ENCODE peak calls at places on chromosomes 6 and 20, in four cellular contexts. X is K562, V is H1, P is GM12878. A is an unnamed sample.
A peak's percentile ranks its signal among the peaks of the same experiment; 100 is the strongest.

GRCh38 chr6:20333870-20334269 is 67.8 kb upstream of the E2F3 start:
- DNase-seq in X (no peak), V (no peak), P (no peak), A (no peak)

GRCh38 chr20:52083627-52084232 is 107.8 kb downstream of the ZFP64 start:
- DNase-seq in X (peak; percentile 22), V (peak; percentile 25), P (no peak), A (peak; percentile 54)

GRCh38 chr6:116073765-116074450 is 13.2 kb upstream of the FRK start:
- DNase-seq in X (no peak), V (no peak), P (no peak), A (no peak)

GRCh38 chr6:53679446-53679933 is 13.9 kb upstream of the KLHL31 start:
- DNase-seq in X (peak; percentile 27), V (no peak), P (no peak), A (peak; percentile 60)

GRCh38 chr6:18368277-18369105 is 18.7 kb upstream of the RNF144B start:
- DNase-seq in X (no peak), V (no peak), P (no peak), A (no peak)

GRCh38 chr6:10882654-10883053 is 813 bp upstream of the GCM2 start:
- DNase-seq in X (no peak), V (no peak), P (no peak), A (no peak)

GRCh38 chr20:32114305-32114960 is 4.9 kb downstream of the TM9SF4 start:
- DNase-seq in X (no peak), V (no peak), P (no peak), A (no peak)

GRCh38 chr20:3040086-3040485 is 3.3 kb upstream of the GNRH2 start:
- DNase-seq in X (no peak), V (no peak), P (no peak), A (no peak)

GRCh38 chr20:48750941-48751620 is 76.7 kb downstream of the PREX1 start:
- DNase-seq in X (no peak), V (peak; percentile 78), P (no peak), A (no peak)

GRCh38 chr20:47389867-47390347 is 33.4 kb upstream of the ZMYND8 start:
- DNase-seq in X (no peak), V (no peak), P (no peak), A (no peak)

GRCh38 chr6:107246249-107246971 is 131.1 kb upstream of the BEND3 start:
- DNase-seq in X (no peak), V (no peak), P (no peak), A (no peak)

GRCh38 chr20:34824026-34824860 is 1.2 kb downstream of the NCOA6 start:
- DNase-seq in X (peak; percentile 72), V (peak; percentile 15), P (peak; percentile 58), A (peak; percentile 82)
- TF ChIP-seq EGR1 in X (no peak), V (no peak), P (no peak), A (no peak)

DNA sequence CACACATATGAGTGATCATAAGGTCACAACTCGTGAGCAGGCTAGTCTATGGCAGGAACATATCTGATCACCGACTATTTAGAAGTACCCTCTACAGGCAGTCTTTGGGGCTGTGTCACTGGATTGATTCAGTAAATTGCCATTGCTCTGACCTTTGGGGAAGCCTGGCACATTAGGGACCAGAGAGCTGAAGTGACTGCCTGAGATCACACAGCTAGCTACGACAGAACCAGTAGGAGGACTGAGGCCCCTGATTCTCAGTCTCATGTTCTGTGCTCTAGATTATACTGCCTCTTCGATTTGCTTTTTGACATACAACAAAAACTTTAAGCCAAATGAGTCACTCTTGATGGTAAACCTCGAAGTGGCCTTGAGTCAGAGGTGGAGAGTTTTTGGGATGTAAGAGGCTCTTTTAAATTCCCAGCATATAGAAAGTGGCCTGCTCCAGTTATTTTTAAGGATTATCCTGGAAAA is 247.5 kb upstream of the SUPT3H start:
- DNase-seq in X (no peak), V (no peak), P (no peak), A (no peak)
- TF ChIP-seq EGR1 in X (no peak), V (no peak), P (no peak), A (no peak)

GRCh38 chr6:128487055-128487454 is 33.3 kb downstream of the PTPRK start:
- DNase-seq in X (no peak), V (no peak), P (no peak), A (no peak)
- TF ChIP-seq EGR1 in X (no peak), V (no peak), P (no peak), A (no peak)

GRCh38 chr20:1633535-1633934 is 13.7 kb upstream of the SIRPB1 start:
- DNase-seq in X (peak; percentile 6), V (no peak), P (no peak), A (peak; percentile 13)

GRCh38 chr20:1637755-1638154 is 17.9 kb upstream of the SIRPB1 start:
- DNase-seq in X (no peak), V (no peak), P (no peak), A (no peak)

GRCh38 chr20:1635291-1635979 is 15.6 kb upstream of the SIRPB1 start:
- DNase-seq in X (no peak), V (no peak), P (no peak), A (no peak)

GRCh38 chr20:1636621-1637020 is 16.8 kb upstream of the SIRPB1 start:
- DNase-seq in X (no peak), V (no peak), P (no peak), A (no peak)

GRCh38 chr20:1637226-1637625 is 17.4 kb upstream of the SIRPB1 start:
- DNase-seq in X (no peak), V (no peak), P (no peak), A (no peak)
- TF ChIP-seq EGR1 in X (no peak), V (no peak), P (no peak), A (no peak)

DNA sequence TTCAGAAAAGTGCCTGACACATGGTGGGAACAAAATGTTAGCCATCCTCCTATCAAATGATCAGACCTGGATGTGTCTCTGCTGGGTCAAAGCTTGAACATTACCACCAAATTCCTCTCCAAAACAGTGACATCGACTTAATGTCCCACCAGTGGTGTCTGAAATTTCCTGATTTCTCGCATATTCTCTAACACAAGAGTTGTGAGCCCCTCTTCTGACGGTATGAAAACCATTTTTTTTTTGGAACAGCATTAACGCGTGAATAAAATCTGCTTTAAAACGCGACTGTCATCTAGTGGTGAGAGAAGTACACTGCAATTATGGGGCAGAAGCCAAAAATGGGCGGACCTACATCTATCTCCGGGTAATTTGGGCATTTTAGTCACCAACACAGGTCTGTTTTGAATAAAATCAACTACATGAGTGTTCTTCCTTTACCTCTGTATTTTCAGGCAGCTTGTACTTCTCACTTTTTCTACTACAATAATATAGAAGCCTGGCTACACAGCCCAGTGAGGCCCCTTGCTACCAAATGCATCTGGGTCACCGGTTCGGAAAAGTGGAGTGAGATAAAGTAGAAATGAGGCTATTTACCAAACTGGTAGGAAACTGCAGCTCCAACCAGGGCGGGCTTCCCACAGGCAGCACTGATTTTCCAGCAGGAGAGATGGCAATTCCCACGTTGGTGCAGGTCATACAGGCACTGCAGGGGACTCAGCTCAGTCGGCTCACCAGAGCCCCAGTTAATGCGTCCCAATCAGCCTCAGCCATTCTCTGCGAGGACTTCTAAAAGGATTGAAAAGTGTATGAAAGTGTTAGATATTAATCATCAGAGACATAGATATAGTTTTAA is 27.4 kb downstream of the MGME1 start:
- DNase-seq in X (peak; percentile 52), V (no peak), P (no peak), A (peak; percentile 26)
- TF ChIP-seq EGR1 in X (no peak), V (no peak), P (no peak), A (no peak)

DNA sequence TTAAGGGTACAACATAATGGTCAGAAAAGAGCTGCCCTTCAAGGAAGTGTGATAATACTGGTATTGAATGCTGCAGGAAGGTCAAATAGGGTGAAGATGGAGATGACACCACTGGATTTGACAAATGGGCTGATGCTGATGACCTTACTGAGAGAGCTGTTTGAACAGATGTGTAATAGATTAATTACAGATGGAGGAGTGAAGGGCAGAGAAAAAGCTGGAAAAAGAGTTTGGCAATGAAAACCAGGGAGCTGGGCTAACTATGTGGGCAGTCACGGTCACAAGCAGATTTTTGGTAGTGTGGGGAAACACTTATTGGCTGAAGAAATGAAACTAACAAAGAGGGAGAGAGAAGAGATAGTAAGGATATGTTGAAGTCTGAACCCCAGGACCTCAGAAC is 83.6 kb upstream of the ENPP5 start:
- DNase-seq in X (no peak), V (no peak), P (no peak), A (no peak)
- TF ChIP-seq EGR1 in X (no peak), V (no peak), P (no peak), A (no peak)

GRCh38 chr20:56715309-56715708 is 86.2 kb downstream of the TFAP2C start:
- DNase-seq in X (no peak), V (no peak), P (no peak), A (no peak)

GRCh38 chr20:56710125-56710524 is 81.0 kb downstream of the TFAP2C start:
- DNase-seq in X (no peak), V (no peak), P (no peak), A (no peak)

GRCh38 chr20:56708991-56709390 is 79.9 kb downstream of the TFAP2C start:
- DNase-seq in X (no peak), V (no peak), P (no peak), A (no peak)

GRCh38 chr20:56706867-56707360 is 77.8 kb downstream of the TFAP2C start:
- DNase-seq in X (no peak), V (no peak), P (no peak), A (no peak)

GRCh38 chr20:56710577-56711465 is 81.7 kb downstream of the TFAP2C start:
- DNase-seq in X (no peak), V (no peak), P (no peak), A (peak; percentile 6)
- TF ChIP-seq EGR1 in X (no peak), V (no peak), P (no peak), A (no peak)

GRCh38 chr6:16929814-16930213 is 168.6 kb upstream of the ATXN1 start:
- DNase-seq in X (no peak), V (no peak), P (no peak), A (no peak)

GRCh38 chr6:16921399-16922110 is 160.3 kb upstream of the ATXN1 start:
- DNase-seq in X (no peak), V (no peak), P (no peak), A (no peak)

GRCh38 chr6:16922282-16922681 is 161.0 kb upstream of the ATXN1 start:
- DNase-seq in X (no peak), V (no peak), P (no peak), A (no peak)

GRCh38 chr6:16927205-16927604 is 165.9 kb upstream of the ATXN1 start:
- DNase-seq in X (no peak), V (no peak), P (no peak), A (no peak)

DNA sequence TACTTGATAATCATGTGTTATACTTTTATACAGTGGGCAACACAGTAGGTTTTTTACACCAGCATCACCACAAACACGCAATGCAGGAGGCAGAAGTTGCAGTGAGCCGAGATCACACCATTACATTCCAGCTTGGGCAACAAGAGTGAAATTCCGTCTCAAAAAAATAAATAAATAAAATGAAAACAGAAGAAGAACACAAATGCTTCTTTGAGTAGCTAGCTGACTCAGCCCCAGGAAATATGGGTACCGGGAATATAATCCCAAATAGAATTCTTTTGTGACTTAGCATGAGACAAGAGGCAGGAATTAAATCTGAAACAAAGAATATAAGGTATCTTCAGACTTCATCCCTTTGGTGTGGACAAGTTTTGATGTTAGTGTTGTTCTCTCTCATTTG is 164.2 kb upstream of the ATXN1 start:
- DNase-seq in X (no peak), V (no peak), P (no peak), A (no peak)
- TF ChIP-seq EGR1 in X (no peak), V (no peak), P (no peak), A (no peak)

A was measured in HCT116.